ENCODE peak calls at places on chromosome 18, in eight cellular contexts. L is upper lobe of right lung, D is psoas muscle, N is thoracic aorta, B is hepatocyte, I is aorta, E is esophagus squamous epithelium, C is neuronal stem cell. H is an unnamed sample.

GRCh38 chr18:61963705-61964104 is 70.9 kb upstream of the RNF152 start:
- DNase-seq in C (no peak), L (no peak), B (no peak), N (no peak), D (no peak), E (no peak), I (peak; percentile 54), H (no peak)

GRCh38 chr18:51196116-51196810 is 1.2 kb downstream of the MEX3C start:
- DNase-seq in I (peak; percentile 60), E (peak; percentile 16), C (peak; percentile 5), D (peak; percentile 58), L (peak; percentile 82), N (no peak), B (peak; percentile 46), H (no peak)

GRCh38 chr18:21191596-21192307 is 50.3 kb upstream of the GREB1L start:
- DNase-seq in B (peak; percentile 82), D (peak; percentile 28), I (peak; percentile 56), E (no peak), C (no peak), L (no peak), N (no peak), H (peak; percentile 70)

GRCh38 chr18:68662779-68663178 is 52.1 kb downstream of the TMX3 start:
- DNase-seq in B (no peak), I (no peak), E (no peak), L (no peak), C (no peak), N (no peak), D (no peak), H (no peak)

GRCh38 chr18:5732318-5732717 is 163.0 kb downstream of the TMEM200C start:
- DNase-seq in E (no peak), C (no peak), N (no peak), D (no peak), I (no peak), B (no peak), L (no peak), H (no peak)

GRCh38 chr18:64273724-64274123 is 124.8 kb upstream of the LINC00305 start:
- DNase-seq in E (no peak), D (no peak), L (no peak), C (peak; percentile 12), N (no peak), B (no peak), I (no peak), H (peak; percentile 95)

GRCh38 chr18:70490008-70490933 is 201.4 kb downstream of the SOCS6 start:
- DNase-seq in E (no peak), C (peak; percentile 57), B (peak; percentile 73), N (no peak), D (no peak), L (no peak), I (no peak), H (peak; percentile 61)

GRCh38 chr18:62324917-62325805 is at the start of gene TNFRSF11A:
- DNase-seq in E (no peak), L (peak; percentile 83), C (no peak), N (no peak), B (peak; percentile 83), D (peak; percentile 34), I (peak; percentile 52), H (peak; percentile 55)

GRCh38 chr18:55097406-55098170 is 138.3 kb upstream of the CCDC68 start:
- DNase-seq in D (no peak), E (no peak), B (peak; percentile 62), I (no peak), L (no peak), C (no peak), N (no peak), H (no peak)

GRCh38 chr18:56298935-56299334 is 339.5 kb downstream of the TXNL1 start:
- DNase-seq in C (no peak), I (no peak), B (peak; percentile 16), N (no peak), E (no peak), L (no peak), D (no peak), H (no peak)

GRCh38 chr18:24995738-24996137 is 356.2 kb downstream of the ZNF521 start:
- DNase-seq in C (no peak), E (no peak), N (no peak), D (no peak), B (no peak), L (no peak), I (no peak), H (no peak)

GRCh38 chr18:26574958-26575864 is 26.9 kb upstream of the KCTD1 start:
- DNase-seq in E (no peak), D (peak; percentile 36), N (no peak), I (peak; percentile 56), B (peak; percentile 64), C (peak; percentile 37), L (peak; percentile 80), H (peak; percentile 71)

GRCh38 chr18:45107425-45107824 is 426.7 kb downstream of the SETBP1 start:
- DNase-seq in L (no peak), D (no peak), I (no peak), C (no peak), B (no peak), E (no peak), N (no peak), H (no peak)

GRCh38 chr18:34738173-34738894 is 28.2 kb downstream of the DTNA start:
- DNase-seq in B (peak; percentile 56), I (no peak), C (peak; percentile 20), L (no peak), D (no peak), E (no peak), N (no peak), H (peak; percentile 84)

GRCh38 chr18:45497595-45498269 is 117.5 kb upstream of the SLC14A2 start:
- DNase-seq in I (no peak), L (no peak), N (no peak), B (no peak), C (no peak), E (no peak), D (no peak), H (no peak)

GRCh38 chr18:12883003-12883683 is 894 bp downstream of the PTPN2 start:
- DNase-seq in D (no peak), L (no peak), N (no peak), B (peak; percentile 69), C (no peak), E (no peak), I (no peak), H (no peak)

GRCh38 chr18:63210531-63210930 is 109.0 kb downstream of the BCL2 start:
- DNase-seq in D (no peak), L (no peak), N (no peak), C (no peak), I (no peak), E (no peak), B (no peak), H (no peak)

GRCh38 chr18:76983613-76984051 is 149.0 kb downstream of the MBP start:
- DNase-seq in I (no peak), E (no peak), N (no peak), L (peak; percentile 51), B (no peak), C (no peak), D (no peak), H (no peak)

GRCh38 chr18:13252696-13253410 is 34.3 kb downstream of the LDLRAD4 start:
- DNase-seq in B (no peak), D (no peak), N (no peak), I (no peak), C (no peak), L (peak; percentile 36), E (no peak), H (no peak)

GRCh38 chr18:13359195-13359594 is 140.6 kb downstream of the LDLRAD4 start:
- DNase-seq in L (no peak), E (no peak), N (no peak), I (no peak), B (no peak), C (no peak), D (no peak), H (no peak)

GRCh38 chr18:8367217-8367988 is 241.8 kb upstream of the RAB12 start:
- DNase-seq in B (peak; percentile 70), E (no peak), D (peak; percentile 39), C (peak; percentile 58), L (peak; percentile 82), I (no peak), N (no peak), H (peak; percentile 3)

GRCh38 chr18:64444819-64445218 is 295.9 kb upstream of the LINC00305 start:
- DNase-seq in N (no peak), D (no peak), E (no peak), B (no peak), L (no peak), I (no peak), C (no peak), H (no peak)

GRCh38 chr18:30683836-30684235 is 358.7 kb downstream of the DSC3 start:
- DNase-seq in C (no peak), D (no peak), I (no peak), B (no peak), L (no peak), E (no peak), N (no peak), H (no peak)

DNA sequence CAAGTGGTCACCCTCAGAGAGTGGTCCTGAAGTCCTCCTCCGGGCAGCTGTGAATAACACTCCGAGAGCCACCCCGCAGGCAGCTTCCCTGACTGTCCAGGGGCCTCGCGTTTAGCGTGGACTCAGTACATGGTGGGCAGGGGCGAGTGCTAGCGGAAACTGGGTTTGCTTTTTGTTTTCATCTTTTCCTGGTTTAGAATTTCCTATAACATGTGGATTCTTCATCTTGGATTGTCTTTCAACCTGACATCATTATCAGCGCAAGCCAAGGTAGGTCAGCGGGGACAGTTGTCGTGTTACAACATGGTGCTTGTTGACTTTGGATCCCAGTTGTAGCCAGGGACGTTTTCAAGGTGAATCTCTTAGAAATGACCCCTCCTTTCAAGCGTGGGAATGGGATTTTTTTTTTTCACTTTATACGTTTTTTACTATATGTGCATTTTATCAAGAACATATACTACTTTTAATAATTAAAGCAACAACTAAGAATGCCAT is 20.9 kb downstream of the RMC1 start:
- DNase-seq in B (no peak), C (no peak), D (no peak), N (no peak), I (no peak), E (no peak), L (no peak), H (no peak)
- H3K4me3 ChIP-seq in B (no peak overlapping the region), C (no peak overlapping the region), D (no peak overlapping the region), N (no peak overlapping the region), I (no peak overlapping the region), E (no peak overlapping the region), L (no peak overlapping the region), H (no peak overlapping the region)

DNA sequence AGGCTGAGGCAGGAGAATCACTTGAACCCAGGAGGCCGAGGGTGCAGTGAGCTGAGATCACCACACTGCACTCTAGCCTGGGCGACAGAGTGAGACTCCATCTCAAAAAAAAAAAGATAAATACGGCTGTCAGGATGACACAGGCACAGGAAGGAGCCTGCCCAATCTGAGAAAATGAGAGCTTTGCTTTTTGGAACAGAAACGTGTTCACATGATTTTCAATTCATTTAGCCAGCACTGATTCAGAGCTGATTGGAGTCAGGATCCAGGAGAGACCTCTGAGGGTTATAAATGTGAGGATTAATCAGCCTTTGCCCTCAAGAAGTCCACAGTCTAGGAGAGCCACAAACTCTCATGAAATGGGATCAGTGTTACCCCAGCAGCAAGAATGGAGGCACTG is 6.9 kb upstream of the SMAD7 start:
- DNase-seq in D (no peak), E (no peak), L (no peak), C (no peak), N (no peak), I (no peak), B (no peak), H (no peak)
- H3K4me1 ChIP-seq in D (peaks cover 31% of the 10 kb centered on the region), E (peaks cover 32% of the 10 kb centered on the region), L (peaks cover 48% of the 10 kb centered on the region), C (peaks cover 11% of the 10 kb centered on the region), N (peaks cover 67% of the 10 kb centered on the region), I (peaks cover 7% of the 10 kb centered on the region), B (peaks cover 15% of the 10 kb centered on the region), H (peaks cover 26% of the 10 kb centered on the region)

GRCh38 chr18:79797518-79798345 is at the start of gene KCNG2:
- DNase-seq in I (peak; percentile 37), C (peak; percentile 55), B (peak; percentile 58), N (no peak), E (no peak), L (peak; percentile 64), D (no peak), H (no peak)
- H3K27me3 ChIP-seq in I (peaks cover 3% of the 10 kb centered on the region), C (peaks cover 11% of the 10 kb centered on the region), B (peaks cover 36% of the 10 kb centered on the region), N (peaks cover 9% of the 10 kb centered on the region), E (peaks cover 22% of the 10 kb centered on the region), L (peaks cover 53% of the 10 kb centered on the region), D (peaks cover 50% of the 10 kb centered on the region), H (peaks cover 9% of the 10 kb centered on the region)

GRCh38 chr18:58493516-58494253 is 135.2 kb downstream of the ALPK2 start:
- DNase-seq in I (peak; percentile 73), N (peak; percentile 13), C (peak; percentile 74), L (peak; percentile 78), B (peak; percentile 91), D (peak; percentile 63), E (peak; percentile 9), H (peak; percentile 58)
- H3K4me3 ChIP-seq in I (no peak overlapping the region), N (peak overlapping the region; percentile 63), C (no peak overlapping the region), L (peak overlapping the region; percentile 25), B (no peak overlapping the region), D (peak overlapping the region; percentile 46), E (peak overlapping the region; percentile 46), H (no peak overlapping the region)

H was measured in HAP-1.